ENCODE peak calls at places on chromosomes 6 and 20, in eight cellular contexts. Y, J, S, P, Q, E, M and N are unnamed samples.
A peak's percentile ranks its signal among the peaks of the same experiment; 100 is the strongest.

GRCh38 chr20:19000071-19000470 is 186.5 kb downstream of the SCP2D1 start:
- DNase-seq in Q (no peak), E (no peak), S (no peak), Y (no peak), J (no peak), P (no peak), M (no peak), N (no peak)

GRCh38 chr20:2349801-2350200 is 30.9 kb upstream of the TGM6 start:
- DNase-seq in Y (no peak), M (no peak), J (peak; percentile 58), E (peak; percentile 41), Q (no peak), P (no peak), S (no peak), N (no peak)

GRCh38 chr6:98931710-98932109 is 16.0 kb downstream of the FBXL4 start:
- DNase-seq in S (no peak), E (no peak), Q (no peak), J (no peak), M (no peak), Y (no peak), P (no peak), N (no peak)

GRCh38 chr20:60050193-60050960 is 92.2 kb downstream of the CDH26 start:
- DNase-seq in Q (no peak), Y (no peak), P (no peak), E (no peak), S (no peak), M (peak; percentile 80), J (peak; percentile 56), N (no peak)

GRCh38 chr20:59123011-59123676 is 40.5 kb upstream of the ZNF831 start:
- DNase-seq in Y (no peak), S (no peak), J (no peak), M (no peak), E (no peak), P (no peak), Q (no peak), N (no peak)

GRCh38 chr6:32113386-32114352 is 4.5 kb upstream of the TNXB start:
- DNase-seq in P (peak; percentile 92), J (no peak), Y (no peak), E (peak; percentile 98), M (peak; percentile 71), S (peak; percentile 40), Q (no peak), N (no peak)

GRCh38 chr6:80637312-80637711 is 530.8 kb downstream of the BCKDHB start:
- DNase-seq in S (no peak), Y (no peak), E (peak; percentile 46), Q (no peak), P (no peak), J (no peak), M (no peak), N (no peak)

GRCh38 chr6:5087389-5087788 is 2.2 kb downstream of the PPP1R3G start:
- DNase-seq in S (no peak), Q (no peak), M (no peak), Y (no peak), P (peak; percentile 48), J (no peak), E (no peak), N (no peak)

GRCh38 chr20:57061058-57061900 is 205.2 kb downstream of the BMP7 start:
- DNase-seq in Y (peak; percentile 74), E (peak; percentile 16), S (peak; percentile 76), Q (no peak), M (peak; percentile 79), J (peak; percentile 21), P (no peak), N (no peak)

GRCh38 chr6:167748458-167749379 is 78.0 kb upstream of the AFDN start:
- DNase-seq in Y (no peak), S (peak; percentile 69), Q (no peak), M (no peak), J (no peak), E (no peak), P (no peak), N (no peak)

GRCh38 chr20:4820833-4821518 is 99.3 kb downstream of the PRND start:
- DNase-seq in E (peak; percentile 76), S (no peak), M (peak; percentile 33), Y (no peak), Q (no peak), J (peak; percentile 44), P (peak; percentile 81), N (no peak)

GRCh38 chr6:156434795-156435190 is 342.4 kb upstream of the ARID1B start:
- DNase-seq in E (no peak), Q (no peak), Y (no peak), S (no peak), J (no peak), M (no peak), P (no peak), N (no peak)

GRCh38 chr6:149964243-149965190 is 774 bp downstream of the ULBP1 start:
- DNase-seq in P (no peak), Q (no peak), J (no peak), S (peak; percentile 42), Y (peak; percentile 43), E (peak; percentile 17), M (peak; percentile 34), N (no peak)

GRCh38 chr6:93391982-93392381 is 27.4 kb downstream of the EPHA7 start:
- DNase-seq in Y (no peak), S (no peak), J (no peak), M (no peak), Q (no peak), E (peak; percentile 22), P (no peak), N (no peak)

GRCh38 chr20:3993109-3993508 is 22.2 kb downstream of the RNF24 start:
- DNase-seq in Y (no peak), S (no peak), M (no peak), P (no peak), E (no peak), J (no peak), Q (no peak), N (no peak)

GRCh38 chr20:50569864-50570836 is 60.0 kb downstream of the PTPN1 start:
- DNase-seq in J (no peak), S (no peak), E (peak; percentile 51), P (peak; percentile 65), M (no peak), Q (peak; percentile 68), Y (peak; percentile 20), N (peak; percentile 50)
- TF ChIP-seq CTCF in J (peak; percentile 34), S (no peak), E (peak; percentile 54), P (no peak), M (no peak), Q (peak; percentile 90), Y (no peak), N (peak; percentile 68)

GRCh38 chr6:47477497-47478232 is at the start of gene CD2AP:
- DNase-seq in S (peak; percentile 88), J (peak; percentile 86), M (peak; percentile 90), Q (peak; percentile 65), Y (peak; percentile 89), E (peak; percentile 83), P (peak; percentile 94), N (peak; percentile 79)
- TF ChIP-seq CTCF in S (no peak), J (no peak), M (peak; percentile 10), Q (peak; percentile 25), Y (no peak), E (no peak), P (no peak), N (no peak)

GRCh38 chr6:122180132-122180531 is 219.3 kb upstream of the HSF2 start:
- DNase-seq in M (no peak), J (no peak), S (no peak), Q (no peak), P (no peak), Y (no peak), E (peak; percentile 4), N (no peak)

GRCh38 chr6:122187186-122187585 is 212.3 kb upstream of the HSF2 start:
- DNase-seq in M (no peak), Y (no peak), Q (no peak), P (no peak), E (no peak), J (no peak), S (no peak), N (no peak)

GRCh38 chr6:122178988-122179387 is 220.5 kb upstream of the HSF2 start:
- DNase-seq in Y (no peak), E (no peak), M (no peak), J (no peak), S (no peak), Q (no peak), P (no peak), N (no peak)

GRCh38 chr6:122184260-122184934 is 215.1 kb upstream of the HSF2 start:
- DNase-seq in M (peak; percentile 15), E (peak; percentile 46), J (peak; percentile 4), Q (no peak), P (no peak), S (no peak), Y (no peak), N (no peak)
- TF ChIP-seq CTCF in M (peak; percentile 40), E (peak; percentile 35), J (peak; percentile 49), Q (no peak), P (no peak), S (peak; percentile 24), Y (no peak), N (no peak)

DNA sequence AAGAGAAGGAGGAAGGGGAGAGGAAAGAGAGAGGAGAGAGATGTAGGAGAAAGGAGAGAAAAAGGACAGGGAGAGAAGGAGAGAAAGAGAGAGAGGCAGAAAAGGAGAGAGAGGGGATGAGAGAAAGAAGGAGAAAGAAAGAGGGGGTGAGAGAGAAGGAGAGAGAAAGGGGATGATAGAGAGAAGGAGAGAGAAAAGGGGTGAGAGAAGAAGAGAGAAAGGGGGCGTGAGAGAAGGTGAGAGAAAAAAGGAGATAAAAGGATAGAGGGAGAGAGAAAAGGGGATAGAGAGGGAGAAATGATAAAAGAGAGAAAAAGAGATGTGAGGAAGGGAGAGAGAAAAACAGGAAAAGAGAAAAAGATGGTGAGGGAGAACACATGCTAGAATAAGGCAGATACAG is 933.4 kb downstream of the KIF16B start:
- DNase-seq in E (no peak), P (no peak), S (no peak), Q (no peak), Y (no peak), M (no peak), J (no peak), N (no peak)
- TF ChIP-seq CTCF in E (no peak), P (no peak), S (no peak), Q (no peak), Y (no peak), M (no peak), J (no peak), N (no peak)